ENCODE peak calls at places on chromosomes 5 and 9, in eight cellular contexts. E, S, W, K, R, U, Y and L are unnamed samples. For H3K4me1, the result is how much of the 10 kb centered on the place peaks cover.

GRCh38 chr5:154977409-154977808 is 36.1 kb upstream of the KIF4B start:
- DNase-seq in R (no peak), S (no peak), W (no peak), Y (no peak), K (peak), U (peak), E (no peak), L (no peak)

GRCh38 chr5:1413611-1414241 is 31.5 kb downstream of the SLC6A3 start:
- DNase-seq in S (no peak), W (no peak), Y (no peak), R (no peak), E (peak), K (no peak), U (no peak), L (no peak)

GRCh38 chr9:134624827-134625181 is 16.8 kb upstream of the COL5A1 start:
- DNase-seq in K (peak), Y (no peak), U (peak), E (no peak), R (no peak), W (no peak), S (no peak), L (peak)

GRCh38 chr9:135960328-135961276 is 571 bp downstream of the UBAC1 start:
- DNase-seq in W (no peak), E (no peak), S (no peak), K (peak), Y (no peak), U (no peak), R (peak), L (no peak)

GRCh38 chr5:181242031-181242451 is 1.7 kb downstream of the RACK1 start:
- DNase-seq in S (no peak), R (no peak), U (no peak), K (peak), E (no peak), W (no peak), Y (no peak), L (peak)

GRCh38 chr5:71778678-71779276 is 59.7 kb downstream of the CARTPT start:
- DNase-seq in W (no peak), K (peak), S (no peak), R (peak), Y (no peak), E (no peak), U (peak), L (no peak)

GRCh38 chr5:44388504-44389409 is 463 bp downstream of the FGF10 start:
- DNase-seq in S (no peak), K (peak), U (peak), E (peak), W (no peak), R (no peak), Y (no peak), L (no peak)

GRCh38 chr9:87118594-87118993 is 171.3 kb upstream of the GAS1 start:
- DNase-seq in R (no peak), S (no peak), K (no peak), U (no peak), W (no peak), Y (no peak), E (no peak), L (no peak)

GRCh38 chr5:1430121-1430795 is 15.0 kb downstream of the SLC6A3 start:
- DNase-seq in R (no peak), S (no peak), W (no peak), E (peak), U (no peak), Y (no peak), K (no peak), L (peak)

GRCh38 chr9:105475302-105475701 is 27.5 kb downstream of the FSD1L start:
- DNase-seq in W (no peak), Y (no peak), E (no peak), K (peak), S (no peak), R (no peak), U (peak), L (peak)

GRCh38 chr5:94040591-94041148 is 299.3 kb upstream of the POU5F2 start:
- DNase-seq in Y (no peak), K (no peak), E (no peak), R (no peak), S (no peak), W (no peak), U (no peak), L (no peak)

GRCh38 chr9:18353473-18353872 is 120.5 kb upstream of the ADAMTSL1 start:
- DNase-seq in U (no peak), R (no peak), W (no peak), Y (no peak), K (no peak), E (no peak), S (no peak), L (no peak)

GRCh38 chr5:151692312-151692711 is 5.6 kb upstream of the SPARC start:
- DNase-seq in S (no peak), W (no peak), R (no peak), Y (no peak), K (no peak), E (no peak), U (no peak), L (no peak)

GRCh38 chr5:171494452-171495121 is 75.1 kb downstream of the FGF18 start:
- DNase-seq in U (peak), S (peak), E (peak), R (peak), W (no peak), K (peak), Y (peak), L (peak)

GRCh38 chr9:112308576-112308975 is 24.8 kb downstream of the PTBP3 start:
- DNase-seq in Y (no peak), S (no peak), K (no peak), W (no peak), U (peak), R (no peak), E (no peak), L (no peak)

GRCh38 chr5:57550132-57550531 is 67.5 kb upstream of the ACTBL2 start:
- DNase-seq in E (no peak), U (no peak), Y (no peak), W (no peak), S (no peak), K (no peak), R (no peak), L (no peak)

GRCh38 chr5:78895616-78896015 is 89.5 kb downstream of the ARSB start:
- DNase-seq in E (no peak), W (no peak), S (no peak), R (no peak), K (peak), U (peak), Y (no peak), L (no peak)

GRCh38 chr5:37703841-37704241 is 136.0 kb downstream of the GDNF start:
- DNase-seq in R (no peak), W (no peak), K (no peak), S (no peak), U (peak), E (no peak), Y (no peak), L (no peak)

GRCh38 chr5:37709020-37709419 is 130.8 kb downstream of the GDNF start:
- DNase-seq in S (no peak), U (no peak), W (no peak), K (no peak), R (no peak), Y (no peak), E (no peak), L (no peak)

GRCh38 chr5:37701868-37702267 is 138.0 kb downstream of the GDNF start:
- DNase-seq in R (no peak), U (no peak), Y (no peak), W (no peak), K (no peak), S (no peak), E (no peak), L (no peak)

GRCh38 chr5:37704406-37704805 is 135.4 kb downstream of the GDNF start:
- DNase-seq in S (no peak), U (no peak), W (no peak), E (no peak), Y (no peak), K (no peak), R (no peak), L (no peak)
- H3K4me3 ChIP-seq in S (no peak), U (no peak), W (no peak), E (no peak), Y (no peak), K (no peak), R (no peak), L (no peak)

DNA sequence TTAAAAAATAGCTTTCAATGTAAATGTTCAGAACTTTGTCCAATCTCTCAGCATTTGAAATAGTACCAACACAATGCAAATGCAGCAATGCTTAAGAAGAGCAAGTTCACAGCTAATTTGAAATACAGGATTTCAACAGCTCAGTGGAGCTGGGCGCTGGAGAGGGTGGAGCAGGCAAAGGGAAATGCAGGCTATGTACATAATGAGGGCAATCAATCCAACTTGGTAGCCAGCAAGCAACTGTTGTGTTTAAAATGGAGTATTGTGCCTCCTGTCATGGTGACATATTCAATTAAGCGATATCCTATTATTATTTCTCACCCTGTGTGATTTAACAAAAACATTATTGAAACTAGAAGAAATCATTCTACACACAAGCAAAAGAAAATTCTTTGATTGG is 568.8 kb downstream of the PSAT1 start:
- DNase-seq in K (no peak), S (no peak), U (no peak), Y (no peak), E (no peak), R (no peak), W (no peak), L (no peak)
- H3K27ac ChIP-seq in K (peak), S (no peak), U (peak), Y (no peak), E (no peak), R (peak), W (no peak), L (peak)

GRCh38 chr9:35520404-35520790 is 30.5 kb downstream of the RUSC2 start:
- DNase-seq in W (no peak), U (peak), E (no peak), Y (no peak), R (no peak), K (peak), S (no peak), L (no peak)
- H3K4me1 ChIP-seq in W (under half), U (under half), E (half or more), Y (under half), R (half or more), K (half or more), S (half or more), L (half or more)

DNA sequence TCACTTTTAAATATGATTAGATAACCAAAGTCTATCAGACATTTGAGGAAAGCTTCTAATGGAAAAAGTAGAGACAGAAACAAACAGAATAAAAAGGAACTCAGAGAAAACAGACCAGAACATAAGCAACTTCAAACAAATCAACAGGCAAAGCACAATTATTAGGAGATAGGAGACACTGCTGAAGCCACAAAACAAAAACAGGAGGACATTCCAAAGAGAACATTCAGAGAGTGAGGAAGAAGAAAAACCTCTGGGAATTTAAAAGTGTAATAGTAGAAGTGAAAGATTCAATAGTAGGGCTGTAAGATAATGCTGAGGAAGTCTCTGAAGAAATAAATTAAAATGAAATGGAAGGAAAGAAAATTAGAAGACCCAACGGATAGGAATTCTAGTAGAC is 83.2 kb upstream of the TBCA start:
- DNase-seq in E (no peak), W (no peak), S (no peak), R (no peak), Y (no peak), U (peak), K (peak), L (no peak)
- H3K4me3 ChIP-seq in E (no peak), W (no peak), S (no peak), R (no peak), Y (no peak), U (no peak), K (peak), L (no peak)

DNA sequence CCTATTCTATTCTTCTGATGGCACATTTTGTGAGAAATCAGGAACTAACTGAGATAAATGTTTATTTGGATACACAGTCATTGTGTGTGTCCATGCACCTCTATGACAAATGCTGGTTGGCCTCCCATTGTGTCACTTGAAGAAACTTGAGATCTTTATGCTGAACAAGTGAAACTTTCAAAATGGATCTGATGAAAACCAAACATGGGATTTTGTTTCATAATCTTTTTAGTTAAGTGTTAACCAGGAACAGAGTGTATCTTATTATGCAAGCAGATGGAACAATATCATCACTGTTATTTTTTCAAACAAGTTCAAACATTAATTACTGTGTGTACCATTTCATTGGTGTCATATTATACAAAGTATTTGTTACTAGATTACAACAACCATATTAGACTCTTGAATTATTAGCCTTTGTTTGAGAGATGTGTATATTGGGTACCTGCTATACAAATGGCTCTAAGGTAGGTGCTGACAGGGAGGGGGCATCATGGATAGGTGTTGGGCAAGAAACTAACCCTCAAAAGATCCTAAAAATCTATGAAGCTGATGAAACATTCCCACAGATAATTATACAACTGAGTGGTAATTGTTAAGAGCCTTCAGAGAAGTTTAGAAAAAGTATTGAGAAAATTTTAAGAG is 159.8 kb downstream of the PALM2AKAP2 start:
- DNase-seq in K (no peak), U (no peak), S (no peak), Y (no peak), R (no peak), W (no peak), E (no peak), L (no peak)
- H3K27ac ChIP-seq in K (no peak), U (no peak), S (no peak), Y (no peak), R (no peak), W (no peak), E (no peak), L (no peak)

DNA sequence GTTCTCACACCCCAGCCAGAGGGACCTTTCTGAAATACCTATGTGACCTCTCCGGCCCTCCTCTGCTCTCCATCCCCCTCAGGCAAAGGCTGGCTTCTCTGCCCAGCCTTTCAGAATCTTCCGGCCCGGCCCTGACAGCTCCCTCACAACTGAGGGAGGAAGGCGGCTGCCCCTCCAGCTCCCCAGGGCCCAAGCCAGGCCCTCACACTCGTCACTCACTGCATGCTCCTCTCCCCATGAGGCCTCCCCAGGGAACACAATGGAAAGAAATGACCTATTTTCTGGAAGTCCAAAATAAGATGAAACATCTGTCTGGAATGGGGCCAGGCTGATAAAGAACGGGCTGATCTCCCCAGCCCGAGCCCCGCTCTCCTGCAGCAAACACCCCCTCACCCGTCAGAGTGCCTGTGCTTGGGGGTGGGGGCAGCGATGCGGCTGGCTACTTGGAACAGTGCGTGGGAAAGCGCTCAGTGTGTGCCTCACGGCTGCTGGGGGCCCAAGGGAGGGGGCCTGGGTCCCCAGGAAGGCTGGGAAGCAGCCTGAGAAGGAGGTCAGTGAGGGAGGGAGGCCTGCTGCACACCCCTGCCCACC is 11.3 kb downstream of the PDGFRB start:
- DNase-seq in S (peak), E (peak), W (no peak), R (peak), Y (no peak), K (peak), U (peak), L (peak)
- H3K4me1 ChIP-seq in S (under half), E (under half), W (under half), R (half or more), Y (under half), K (half or more), U (half or more), L (half or more)

GRCh38 chr5:83955916-83956315 is 235.3 kb upstream of the HAPLN1 start:
- DNase-seq in U (peak), W (no peak), Y (no peak), E (no peak), R (no peak), S (no peak), K (peak), L (peak)
- H3K4me3 ChIP-seq in U (no peak), W (no peak), Y (no peak), E (no peak), R (no peak), S (no peak), K (no peak), L (no peak)